ENCODE peak calls at places on chromosomes 3 and 15, in ten cellular contexts. One of them, this sample, is unnamed.

GRCh38 chr3:100465871-100466777 is 26.3 kb upstream of the TMEM45A start:
- DNase-seq in NCI-H146: no peak
- DNase-seq in right cardiac atrium: no peak
- DNase-seq in iPS DF 6.9: no peak
- DNase-seq in activated T-helper 1 cell treated with anti-CD3 and anti-CD28 coated beads, Interleukin-12 subunit alpha, Interleukin-12 subunit beta, Interleukin-2, Interleukin-4 antibody, amounts not matched to agents 30 ng/mL and 10 ng/mL and 1 ng/mL, durations not matched to agents 14 hours and 24 hours and 36 hours: no peak
- DNase-seq in B cell: no peak
- DNase-seq in activated CD8-positive, alpha-beta memory T cell treated with anti-CD3 and anti-CD28 coated beads for 4 hours: no peak
- DNase-seq in mammary epithelial cell: no peak
- DNase-seq in HuH-7: no peak
- DNase-seq in activated CD4-positive, alpha-beta T cell treated with anti-CD3 and anti-CD28 coated beads, Interleukin-2, amount 50 U/mL, for 24 hours: no peak
- DNase-seq in this sample: no peak

GRCh38 chr15:63288778-63289378 is 11.5 kb downstream of the APH1B start:
- DNase-seq in activated CD8-positive, alpha-beta memory T cell treated with anti-CD3 and anti-CD28 coated beads for 4 hours: no peak
- DNase-seq in B cell: no peak
- DNase-seq in activated T-helper 1 cell treated with anti-CD3 and anti-CD28 coated beads, Interleukin-12 subunit alpha, Interleukin-12 subunit beta, Interleukin-2, Interleukin-4 antibody, amounts not matched to agents 30 ng/mL and 10 ng/mL and 1 ng/mL, durations not matched to agents 14 hours and 24 hours and 36 hours: no peak
- DNase-seq in HuH-7: peak
- DNase-seq in right cardiac atrium: no peak
- DNase-seq in iPS DF 6.9: no peak
- DNase-seq in mammary epithelial cell: peak
- DNase-seq in NCI-H146: peak
- DNase-seq in activated CD4-positive, alpha-beta T cell treated with anti-CD3 and anti-CD28 coated beads, Interleukin-2, amount 50 U/mL, for 24 hours: no peak
- DNase-seq in this sample: peak

GRCh38 chr3:107365051-107365450 is 12.2 kb upstream of the CCDC54 start:
- DNase-seq in activated CD4-positive, alpha-beta T cell treated with anti-CD3 and anti-CD28 coated beads, Interleukin-2, amount 50 U/mL, for 24 hours: no peak
- DNase-seq in mammary epithelial cell: no peak
- DNase-seq in activated T-helper 1 cell treated with anti-CD3 and anti-CD28 coated beads, Interleukin-12 subunit alpha, Interleukin-12 subunit beta, Interleukin-2, Interleukin-4 antibody, amounts not matched to agents 30 ng/mL and 10 ng/mL and 1 ng/mL, durations not matched to agents 14 hours and 24 hours and 36 hours: no peak
- DNase-seq in activated CD8-positive, alpha-beta memory T cell treated with anti-CD3 and anti-CD28 coated beads for 4 hours: no peak
- DNase-seq in HuH-7: no peak
- DNase-seq in iPS DF 6.9: no peak
- DNase-seq in right cardiac atrium: no peak
- DNase-seq in B cell: no peak
- DNase-seq in NCI-H146: no peak
- DNase-seq in this sample: no peak

GRCh38 chr15:75360391-75360790 is 8.0 kb downstream of the MAN2C1 start:
- DNase-seq in right cardiac atrium: no peak
- DNase-seq in activated CD4-positive, alpha-beta T cell treated with anti-CD3 and anti-CD28 coated beads, Interleukin-2, amount 50 U/mL, for 24 hours: no peak
- DNase-seq in activated CD8-positive, alpha-beta memory T cell treated with anti-CD3 and anti-CD28 coated beads for 4 hours: no peak
- DNase-seq in B cell: no peak
- DNase-seq in iPS DF 6.9: no peak
- DNase-seq in activated T-helper 1 cell treated with anti-CD3 and anti-CD28 coated beads, Interleukin-12 subunit alpha, Interleukin-12 subunit beta, Interleukin-2, Interleukin-4 antibody, amounts not matched to agents 30 ng/mL and 10 ng/mL and 1 ng/mL, durations not matched to agents 14 hours and 24 hours and 36 hours: no peak
- DNase-seq in mammary epithelial cell: no peak
- DNase-seq in NCI-H146: no peak
- DNase-seq in HuH-7: no peak
- DNase-seq in this sample: no peak

GRCh38 chr3:14845180-14845579 is 26.4 kb downstream of the FGD5 start:
- DNase-seq in activated T-helper 1 cell treated with anti-CD3 and anti-CD28 coated beads, Interleukin-12 subunit alpha, Interleukin-12 subunit beta, Interleukin-2, Interleukin-4 antibody, amounts not matched to agents 30 ng/mL and 10 ng/mL and 1 ng/mL, durations not matched to agents 14 hours and 24 hours and 36 hours: no peak
- DNase-seq in NCI-H146: no peak
- DNase-seq in activated CD4-positive, alpha-beta T cell treated with anti-CD3 and anti-CD28 coated beads, Interleukin-2, amount 50 U/mL, for 24 hours: no peak
- DNase-seq in iPS DF 6.9: no peak
- DNase-seq in HuH-7: no peak
- DNase-seq in right cardiac atrium: no peak
- DNase-seq in B cell: no peak
- DNase-seq in mammary epithelial cell: no peak
- DNase-seq in activated CD8-positive, alpha-beta memory T cell treated with anti-CD3 and anti-CD28 coated beads for 4 hours: no peak
- DNase-seq in this sample: no peak

GRCh38 chr3:187748050-187748481 is 2.8 kb upstream of the BCL6 start:
- DNase-seq in right cardiac atrium: peak
- DNase-seq in activated T-helper 1 cell treated with anti-CD3 and anti-CD28 coated beads, Interleukin-12 subunit alpha, Interleukin-12 subunit beta, Interleukin-2, Interleukin-4 antibody, amounts not matched to agents 30 ng/mL and 10 ng/mL and 1 ng/mL, durations not matched to agents 14 hours and 24 hours and 36 hours: peak
- DNase-seq in HuH-7: peak
- DNase-seq in iPS DF 6.9: no peak
- DNase-seq in B cell: peak
- DNase-seq in activated CD8-positive, alpha-beta memory T cell treated with anti-CD3 and anti-CD28 coated beads for 4 hours: peak
- DNase-seq in mammary epithelial cell: peak
- DNase-seq in NCI-H146: no peak
- DNase-seq in activated CD4-positive, alpha-beta T cell treated with anti-CD3 and anti-CD28 coated beads, Interleukin-2, amount 50 U/mL, for 24 hours: peak
- DNase-seq in this sample: no peak

GRCh38 chr15:73851679-73852078 is 21.7 kb upstream of the TBC1D21 start:
- DNase-seq in iPS DF 6.9: peak
- DNase-seq in B cell: no peak
- DNase-seq in mammary epithelial cell: peak
- DNase-seq in HuH-7: peak
- DNase-seq in activated T-helper 1 cell treated with anti-CD3 and anti-CD28 coated beads, Interleukin-12 subunit alpha, Interleukin-12 subunit beta, Interleukin-2, Interleukin-4 antibody, amounts not matched to agents 30 ng/mL and 10 ng/mL and 1 ng/mL, durations not matched to agents 14 hours and 24 hours and 36 hours: peak
- DNase-seq in right cardiac atrium: peak
- DNase-seq in activated CD4-positive, alpha-beta T cell treated with anti-CD3 and anti-CD28 coated beads, Interleukin-2, amount 50 U/mL, for 24 hours: peak
- DNase-seq in NCI-H146: no peak
- DNase-seq in activated CD8-positive, alpha-beta memory T cell treated with anti-CD3 and anti-CD28 coated beads for 4 hours: no peak
- DNase-seq in this sample: peak

GRCh38 chr3:32420138-32420981 is 28.7 kb downstream of the CMTM7 start:
- DNase-seq in NCI-H146: no peak
- DNase-seq in activated CD8-positive, alpha-beta memory T cell treated with anti-CD3 and anti-CD28 coated beads for 4 hours: no peak
- DNase-seq in right cardiac atrium: no peak
- DNase-seq in activated CD4-positive, alpha-beta T cell treated with anti-CD3 and anti-CD28 coated beads, Interleukin-2, amount 50 U/mL, for 24 hours: no peak
- DNase-seq in activated T-helper 1 cell treated with anti-CD3 and anti-CD28 coated beads, Interleukin-12 subunit alpha, Interleukin-12 subunit beta, Interleukin-2, Interleukin-4 antibody, amounts not matched to agents 30 ng/mL and 10 ng/mL and 1 ng/mL, durations not matched to agents 14 hours and 24 hours and 36 hours: no peak
- DNase-seq in iPS DF 6.9: no peak
- DNase-seq in mammary epithelial cell: peak
- DNase-seq in HuH-7: peak
- DNase-seq in B cell: peak
- DNase-seq in this sample: no peak

GRCh38 chr3:148309390-148310035 is 388.2 kb upstream of the AGTR1 start:
- DNase-seq in right cardiac atrium: no peak
- DNase-seq in B cell: no peak
- DNase-seq in activated CD8-positive, alpha-beta memory T cell treated with anti-CD3 and anti-CD28 coated beads for 4 hours: no peak
- DNase-seq in activated CD4-positive, alpha-beta T cell treated with anti-CD3 and anti-CD28 coated beads, Interleukin-2, amount 50 U/mL, for 24 hours: no peak
- DNase-seq in HuH-7: peak
- DNase-seq in NCI-H146: peak
- DNase-seq in activated T-helper 1 cell treated with anti-CD3 and anti-CD28 coated beads, Interleukin-12 subunit alpha, Interleukin-12 subunit beta, Interleukin-2, Interleukin-4 antibody, amounts not matched to agents 30 ng/mL and 10 ng/mL and 1 ng/mL, durations not matched to agents 14 hours and 24 hours and 36 hours: no peak
- DNase-seq in iPS DF 6.9: peak
- DNase-seq in mammary epithelial cell: peak
- DNase-seq in this sample: no peak

GRCh38 chr3:175434591-175434990 is 575.5 kb downstream of the NAALADL2 start:
- DNase-seq in mammary epithelial cell: no peak
- DNase-seq in HuH-7: no peak
- DNase-seq in NCI-H146: peak
- DNase-seq in activated CD4-positive, alpha-beta T cell treated with anti-CD3 and anti-CD28 coated beads, Interleukin-2, amount 50 U/mL, for 24 hours: no peak
- DNase-seq in B cell: no peak
- DNase-seq in right cardiac atrium: no peak
- DNase-seq in iPS DF 6.9: no peak
- DNase-seq in activated CD8-positive, alpha-beta memory T cell treated with anti-CD3 and anti-CD28 coated beads for 4 hours: no peak
- DNase-seq in activated T-helper 1 cell treated with anti-CD3 and anti-CD28 coated beads, Interleukin-12 subunit alpha, Interleukin-12 subunit beta, Interleukin-2, Interleukin-4 antibody, amounts not matched to agents 30 ng/mL and 10 ng/mL and 1 ng/mL, durations not matched to agents 14 hours and 24 hours and 36 hours: no peak
- DNase-seq in this sample: no peak

GRCh38 chr3:78690806-78691205 is 1077.0 kb downstream of the ROBO1 start:
- DNase-seq in activated T-helper 1 cell treated with anti-CD3 and anti-CD28 coated beads, Interleukin-12 subunit alpha, Interleukin-12 subunit beta, Interleukin-2, Interleukin-4 antibody, amounts not matched to agents 30 ng/mL and 10 ng/mL and 1 ng/mL, durations not matched to agents 14 hours and 24 hours and 36 hours: no peak
- DNase-seq in HuH-7: no peak
- DNase-seq in NCI-H146: no peak
- DNase-seq in mammary epithelial cell: no peak
- DNase-seq in activated CD4-positive, alpha-beta T cell treated with anti-CD3 and anti-CD28 coated beads, Interleukin-2, amount 50 U/mL, for 24 hours: no peak
- DNase-seq in right cardiac atrium: no peak
- DNase-seq in iPS DF 6.9: no peak
- DNase-seq in activated CD8-positive, alpha-beta memory T cell treated with anti-CD3 and anti-CD28 coated beads for 4 hours: no peak
- DNase-seq in B cell: no peak
- DNase-seq in this sample: peak

GRCh38 chr3:159711560-159712333 is 276.9 kb upstream of the IL12A start:
- DNase-seq in activated CD4-positive, alpha-beta T cell treated with anti-CD3 and anti-CD28 coated beads, Interleukin-2, amount 50 U/mL, for 24 hours: no peak
- DNase-seq in activated CD8-positive, alpha-beta memory T cell treated with anti-CD3 and anti-CD28 coated beads for 4 hours: no peak
- DNase-seq in right cardiac atrium: peak
- DNase-seq in mammary epithelial cell: peak
- DNase-seq in HuH-7: no peak
- DNase-seq in NCI-H146: no peak
- DNase-seq in B cell: no peak
- DNase-seq in iPS DF 6.9: no peak
- DNase-seq in activated T-helper 1 cell treated with anti-CD3 and anti-CD28 coated beads, Interleukin-12 subunit alpha, Interleukin-12 subunit beta, Interleukin-2, Interleukin-4 antibody, amounts not matched to agents 30 ng/mL and 10 ng/mL and 1 ng/mL, durations not matched to agents 14 hours and 24 hours and 36 hours: no peak
- DNase-seq in this sample: peak

GRCh38 chr3:194396897-194397756 is 1.9 kb downstream of the GP5 start:
- DNase-seq in activated CD8-positive, alpha-beta memory T cell treated with anti-CD3 and anti-CD28 coated beads for 4 hours: no peak
- DNase-seq in HuH-7: no peak
- DNase-seq in activated T-helper 1 cell treated with anti-CD3 and anti-CD28 coated beads, Interleukin-12 subunit alpha, Interleukin-12 subunit beta, Interleukin-2, Interleukin-4 antibody, amounts not matched to agents 30 ng/mL and 10 ng/mL and 1 ng/mL, durations not matched to agents 14 hours and 24 hours and 36 hours: peak
- DNase-seq in B cell: no peak
- DNase-seq in NCI-H146: no peak
- DNase-seq in iPS DF 6.9: no peak
- DNase-seq in activated CD4-positive, alpha-beta T cell treated with anti-CD3 and anti-CD28 coated beads, Interleukin-2, amount 50 U/mL, for 24 hours: no peak
- DNase-seq in right cardiac atrium: no peak
- DNase-seq in mammary epithelial cell: no peak
- DNase-seq in this sample: no peak